ENCODE peak calls at places on chromosomes 1 and 21, in five cellular contexts. V, O, E, X and A are unnamed samples.

GRCh38 chr1:29521846-29522580 is 285.7 kb downstream of the PTPRU start:
- DNase-seq in V (no peak), O (no peak), E (no peak), X (peak), A (no peak)

GRCh38 chr1:207811920-207812720 is 60.3 kb downstream of the CD46 start:
- DNase-seq in V (no peak), O (no peak), E (peak), X (peak), A (peak)

GRCh38 chr1:182809414-182809957 is 19.9 kb downstream of the NPL start:
- DNase-seq in V (no peak), O (no peak), E (no peak), X (no peak), A (no peak)

GRCh38 chr1:174000274-174000852 is 21.8 kb downstream of the RC3H1 start:
- DNase-seq in V (no peak), O (no peak), E (no peak), X (no peak), A (no peak)

GRCh38 chr1:77986810-77987209 is 7.9 kb upstream of the FUBP1 start:
- DNase-seq in V (no peak), O (no peak), E (no peak), X (no peak), A (no peak)

GRCh38 chr1:85608851-85609250 is 28.3 kb downstream of the CCN1 start:
- DNase-seq in V (no peak), O (no peak), E (no peak), X (no peak), A (no peak)

GRCh38 chr1:144101397-144102050 is 129.7 kb upstream of the FAM72C start:
- DNase-seq in V (peak), O (peak), E (no peak), X (peak), A (peak)

GRCh38 chr1:15722836-15723542 is 13.1 kb upstream of the SLC25A34 start:
- DNase-seq in V (no peak), O (no peak), E (no peak), X (no peak), A (no peak)

GRCh38 chr1:14983277-14983676 is 170.3 kb upstream of the TMEM51 start:
- DNase-seq in V (no peak), O (no peak), E (no peak), X (no peak), A (no peak)

GRCh38 chr1:100494393-100495084 is 43.4 kb upstream of the GPR88 start:
- DNase-seq in V (no peak), O (no peak), E (no peak), X (no peak), A (no peak)

GRCh38 chr1:154607084-154607747 is 770 bp downstream of the ADAR start:
- DNase-seq in V (no peak), O (no peak), E (no peak), X (no peak), A (no peak)

GRCh38 chr1:234980657-234981396 is 147.8 kb downstream of the TOMM20 start:
- DNase-seq in V (peak), O (peak), E (peak), X (peak), A (peak)

GRCh38 chr1:150020711-150021110 is 10.2 kb upstream of the OTUD7B start:
- DNase-seq in V (no peak), O (no peak), E (no peak), X (no peak), A (no peak)

GRCh38 chr1:112887599-112888303 is 68.2 kb downstream of the SLC16A1 start:
- DNase-seq in V (no peak), O (no peak), E (no peak), X (no peak), A (no peak)

GRCh38 chr1:224616761-224617409 is 768 bp downstream of the CNIH3 start:
- DNase-seq in V (no peak), O (no peak), E (no peak), X (no peak), A (no peak)

GRCh38 chr1:221543529-221544120 is 198.3 kb downstream of the DUSP10 start:
- DNase-seq in V (peak), O (no peak), E (peak), X (no peak), A (no peak)

GRCh38 chr1:200372095-200372884 is 37.5 kb downstream of the ZNF281 start:
- DNase-seq in V (peak), O (no peak), E (no peak), X (no peak), A (no peak)

GRCh38 chr21:32348604-32349332 is 44.0 kb downstream of the URB1 start:
- DNase-seq in V (no peak), O (no peak), E (no peak), X (no peak), A (no peak)

GRCh38 chr1:7768583-7768982 is 2.5 kb upstream of the VAMP3 start:
- DNase-seq in V (no peak), O (no peak), E (no peak), X (no peak), A (no peak)

GRCh38 chr1:182446033-182446669 is 3.8 kb upstream of the RGSL1 start:
- DNase-seq in V (peak), O (no peak), E (no peak), X (no peak), A (no peak)

GRCh38 chr21:36744190-36744559 is 45.3 kb downstream of the SIM2 start:
- DNase-seq in V (no peak), O (no peak), E (no peak), X (no peak), A (no peak)